ENCODE peak calls at places on chromosome 18, in four cellular contexts. A is A549, W is thoracic aorta, F is MM.1S. I is an unnamed sample. For H3K4me1, the result is how much of the 10 kb centered on the place peaks cover.

GRCh38 chr18:57906852-57907251 is 103.7 kb upstream of the ATP8B1 start:
- DNase-seq in A (peak), W (no peak), F (no peak), I (no peak)

GRCh38 chr18:26307161-26307773 is 81.0 kb downstream of the TAF4B start:
- DNase-seq in A (peak), W (no peak), F (peak), I (peak)

GRCh38 chr18:499351-500229 is 911 bp downstream of the COLEC12 start:
- DNase-seq in A (peak), W (no peak), F (no peak), I (peak)

GRCh38 chr18:40874233-40874632 is 1080.8 kb upstream of the PIK3C3 start:
- DNase-seq in A (no peak), W (no peak), F (no peak), I (no peak)

GRCh38 chr18:9869713-9870430 is 15.9 kb upstream of the TXNDC2 start:
- DNase-seq in A (peak), W (no peak), F (no peak), I (no peak)

GRCh38 chr18:79890638-79891037 is 60.8 kb downstream of the SLC66A2 start:
- DNase-seq in A (no peak), W (no peak), F (no peak), I (no peak)

GRCh38 chr18:78069784-78070664 is 820.4 kb downstream of the GALR1 start:
- DNase-seq in A (no peak), W (no peak), F (no peak), I (no peak)

GRCh38 chr18:6333981-6334380 is 80.7 kb downstream of the L3MBTL4 start:
- DNase-seq in A (no peak), W (no peak), F (no peak), I (no peak)

GRCh38 chr18:28432350-28432749 is 255.4 kb upstream of the CDH2 start:
- DNase-seq in A (no peak), W (no peak), F (no peak), I (no peak)

GRCh38 chr18:76519156-76519549 is 24.1 kb upstream of the ZNF516 start:
- DNase-seq in A (no peak), W (no peak), F (no peak), I (peak)

GRCh38 chr18:4144201-4144600 is 310.9 kb downstream of the DLGAP1 start:
- DNase-seq in A (no peak), W (no peak), F (no peak), I (no peak)

GRCh38 chr18:1036926-1037325 is 132.3 kb downstream of the ADCYAP1 start:
- DNase-seq in A (no peak), W (no peak), F (peak), I (no peak)

GRCh38 chr18:69948919-69949537 is 1.4 kb upstream of the CD226 start:
- DNase-seq in A (no peak), W (peak), F (peak), I (peak)

GRCh38 chr18:12239426-12239825 is 14.7 kb upstream of the CIDEA start:
- DNase-seq in A (no peak), W (no peak), F (no peak), I (no peak)

GRCh38 chr18:3456686-3457069 is 6.7 kb downstream of the TGIF1 start:
- DNase-seq in A (peak), W (no peak), F (no peak), I (no peak)

GRCh38 chr18:44178476-44178875 is 502.2 kb upstream of the SETBP1 start:
- DNase-seq in A (no peak), W (no peak), F (no peak), I (peak)

GRCh38 chr18:36633961-36634412 is 194.8 kb downstream of the TPGS2 start:
- DNase-seq in A (no peak), W (no peak), F (no peak), I (no peak)

GRCh38 chr18:26565514-26565913 is 17.2 kb upstream of the KCTD1 start:
- DNase-seq in A (no peak), W (no peak), F (no peak), I (no peak)

GRCh38 chr18:79393626-79394401 is 1.9 kb upstream of the NFATC1 start:
- DNase-seq in A (peak), W (peak), F (no peak), I (peak)

GRCh38 chr18:25883091-25883490 is 207.3 kb downstream of the SS18 start:
- DNase-seq in A (no peak), W (no peak), F (no peak), I (no peak)

GRCh38 chr18:74836296-74837139 is 238.8 kb downstream of the ZNF407 start:
- DNase-seq in A (peak), W (no peak), F (no peak), I (peak)

GRCh38 chr18:79548077-79548450 is 131.5 kb upstream of the CTDP1 start:
- DNase-seq in A (no peak), W (no peak), F (no peak), I (no peak)

GRCh38 chr18:29176681-29177080 is 999.8 kb upstream of the CDH2 start:
- DNase-seq in A (no peak), W (no peak), F (no peak), I (no peak)

GRCh38 chr18:11909597-11910026 is 1.5 kb upstream of the MPPE1 start:
- DNase-seq in A (no peak), W (no peak), F (peak), I (peak)

GRCh38 chr18:28147674-28148171 is 29.2 kb downstream of the CDH2 start:
- DNase-seq in A (peak), W (no peak), F (no peak), I (peak)

DNA sequence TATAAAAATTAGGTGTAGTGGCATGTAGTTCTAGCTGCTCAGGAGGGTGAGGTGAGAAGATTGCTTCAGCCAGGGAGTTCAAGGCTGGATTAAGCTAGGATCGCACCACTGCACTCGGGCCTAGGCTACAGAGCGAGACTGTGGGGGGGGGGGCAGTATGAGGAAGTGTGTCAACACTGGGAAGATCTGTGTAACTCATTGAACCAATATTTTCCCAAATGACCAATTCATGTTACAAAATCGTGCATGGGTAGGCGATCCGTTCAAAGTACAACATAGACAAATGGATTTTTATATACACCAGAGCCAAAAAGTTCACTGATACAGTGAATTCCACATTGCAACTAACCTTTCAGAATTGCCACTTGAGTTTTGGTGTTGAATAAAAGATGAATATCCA is 8.1 kb downstream of the SMAD4 start:
- DNase-seq in A (no peak), W (no peak), F (no peak), I (no peak)
- H3K4me1 ChIP-seq in A (under half), W (half or more), F (under half), I (under half)

GRCh38 chr18:72605350-72605749 is 61.2 kb upstream of the CBLN2 start:
- DNase-seq in A (no peak), W (no peak), F (no peak), I (no peak)
- H3K4me3 ChIP-seq in A (no peak), W (no peak), F (no peak), I (no peak)

DNA sequence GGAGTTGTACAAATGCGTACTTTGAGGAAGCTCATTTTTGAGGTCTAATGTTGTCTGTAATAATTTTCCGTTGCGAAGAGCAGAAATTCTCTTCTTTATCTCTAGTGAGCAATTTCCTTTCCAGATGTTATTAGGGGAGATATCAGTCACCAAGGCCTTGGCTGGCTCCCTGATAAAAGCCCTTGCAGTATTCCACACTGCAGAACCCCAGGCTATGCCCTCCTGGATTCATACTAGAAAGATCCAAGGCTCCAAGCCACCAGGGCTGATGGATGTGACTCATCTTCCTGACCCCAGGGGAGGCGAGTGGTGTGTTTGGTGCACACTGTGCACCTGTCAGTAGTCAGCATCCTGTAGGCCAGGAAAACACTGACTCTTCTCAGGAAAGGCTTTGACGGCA is 34.7 kb downstream of the INO80C start:
- DNase-seq in A (no peak), W (no peak), F (no peak), I (peak)
- H3K4me1 ChIP-seq in A (half or more), W (under half), F (under half), I (under half)

DNA sequence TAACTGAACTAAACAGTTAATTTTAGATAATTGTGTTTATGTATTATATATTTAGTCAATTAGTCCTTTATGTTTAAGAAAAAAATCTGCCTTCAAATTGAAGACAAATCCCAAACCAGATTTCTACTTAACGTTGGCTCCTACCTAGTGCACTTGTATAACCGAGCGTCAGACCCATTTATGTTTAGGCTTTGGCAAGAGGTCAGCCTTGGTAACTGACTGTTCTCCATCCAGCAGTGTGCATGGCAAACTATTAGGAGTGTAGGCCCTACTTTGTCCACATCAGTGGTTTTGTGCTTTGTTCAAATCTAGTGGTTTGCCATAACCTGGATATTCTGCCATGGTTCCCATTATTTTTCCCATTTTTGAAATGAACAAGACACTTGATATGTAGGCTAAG is 114.8 kb downstream of the MIB1 start:
- DNase-seq in A (no peak), W (no peak), F (no peak), I (no peak)
- H3K4me3 ChIP-seq in A (no peak), W (no peak), F (no peak), I (no peak)

GRCh38 chr18:63157293-63158011 is 162.1 kb downstream of the BCL2 start:
- DNase-seq in A (no peak), W (no peak), F (peak), I (no peak)

GRCh38 chr18:63154350-63155152 is 165.0 kb downstream of the BCL2 start:
- DNase-seq in A (no peak), W (no peak), F (no peak), I (no peak)

GRCh38 chr18:63158012-63158631 is 161.4 kb downstream of the BCL2 start:
- DNase-seq in A (no peak), W (no peak), F (peak), I (no peak)

GRCh38 chr18:63155169-63155852 is 164.3 kb downstream of the BCL2 start:
- DNase-seq in A (peak), W (no peak), F (peak), I (peak)

DNA sequence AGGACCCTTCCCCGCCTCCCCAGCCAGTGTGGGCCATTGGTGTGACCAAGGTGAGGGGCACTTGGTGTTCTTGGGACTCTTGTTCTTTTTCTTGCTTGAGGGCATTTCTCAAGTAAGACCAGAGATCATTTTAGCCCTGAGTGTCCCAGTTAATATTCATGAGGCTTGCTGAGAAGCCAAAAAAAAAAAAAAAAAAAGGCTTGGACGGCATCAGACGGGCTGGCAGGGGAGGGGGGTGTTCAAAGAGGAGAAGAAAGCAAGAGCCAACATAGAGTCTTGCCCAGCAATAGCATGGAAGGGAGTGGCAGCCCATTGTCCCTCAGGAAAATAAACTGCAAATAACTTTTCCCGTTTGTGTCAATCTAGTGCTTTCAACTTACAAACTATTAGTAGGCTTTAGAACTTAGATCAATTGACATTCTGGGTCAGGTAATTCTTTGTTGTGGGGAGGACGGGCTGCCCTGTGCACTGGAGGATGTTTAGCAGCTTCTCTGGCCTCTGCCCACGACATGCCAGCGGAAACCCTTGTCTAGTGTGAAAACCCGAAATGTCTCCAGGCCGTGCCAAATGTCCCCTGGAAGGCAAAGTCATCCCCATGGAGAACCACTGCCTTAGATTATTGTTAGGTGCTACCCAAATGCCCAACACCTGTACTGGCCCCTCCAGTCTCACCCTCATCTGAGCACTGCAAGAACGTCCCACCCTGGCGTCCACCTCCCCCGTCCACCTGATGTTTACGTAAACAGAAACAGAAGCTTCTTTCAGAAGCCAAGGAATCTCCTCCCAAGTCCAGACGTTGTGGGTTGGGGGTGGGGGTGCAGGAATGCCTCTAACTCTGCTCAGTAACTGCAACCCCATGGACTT is 163.4 kb downstream of the BCL2 start:
- DNase-seq in A (no peak), W (no peak), F (no peak), I (no peak)
- H3K4me1 ChIP-seq in A (under half), W (half or more), F (half or more), I (under half)

GRCh38 chr18:46215902-46216723 is 111.9 kb downstream of the HAUS1 start:
- DNase-seq in A (no peak), W (no peak), F (no peak), I (no peak)
- H3K4me3 ChIP-seq in A (no peak), W (no peak), F (no peak), I (no peak)

I was measured in cardiac muscle cell.